ENCODE peak calls at places on chromosomes 5 and 9, in seven cellular contexts. V, N, D, X, R, U and J are unnamed samples.

GRCh38 chr9:100322954-100323536 is 29.7 kb downstream of the TEX10 start:
- DNase-seq in N (no peak), U (peak; percentile 31), R (no peak), V (peak; percentile 71), X (no peak), D (peak; percentile 18), J (peak; percentile 43)

GRCh38 chr9:81827616-81828296 is 100.5 kb upstream of the SPATA31D4 start:
- DNase-seq in U (no peak), V (no peak), X (no peak), N (no peak), D (no peak), R (no peak), J (no peak)

GRCh38 chr9:100129772-100130171 is 30.7 kb downstream of the INVS start:
- DNase-seq in V (no peak), X (no peak), N (no peak), U (no peak), R (no peak), D (no peak), J (no peak)

GRCh38 chr5:57445715-57446037 is 36.9 kb downstream of the ACTBL2 start:
- DNase-seq in R (no peak), U (no peak), V (no peak), X (no peak), N (no peak), D (no peak), J (no peak)

GRCh38 chr5:90645024-90645610 is 86.5 kb downstream of the ADGRV1 start:
- DNase-seq in X (no peak), D (no peak), R (no peak), N (no peak), U (no peak), V (peak; percentile 2), J (no peak)

GRCh38 chr9:17294822-17295624 is 160.2 kb downstream of the CNTLN start:
- DNase-seq in N (no peak), U (no peak), V (no peak), X (no peak), R (peak; percentile 35), D (no peak), J (no peak)

GRCh38 chr9:93089024-93089423 is 7.0 kb upstream of the CARD19 start:
- DNase-seq in U (peak; percentile 1), R (no peak), N (no peak), V (no peak), D (no peak), X (no peak), J (no peak)

GRCh38 chr5:79025054-79025465 is 40.0 kb upstream of the ARSB start:
- DNase-seq in N (peak; percentile 6), D (peak; percentile 41), X (peak; percentile 86), U (peak; percentile 73), R (peak; percentile 62), V (peak; percentile 64), J (peak; percentile 49)

GRCh38 chr9:69229367-69229766 is 55.3 kb downstream of the TJP2 start:
- DNase-seq in D (no peak), X (no peak), N (no peak), U (no peak), V (no peak), R (no peak), J (no peak)

GRCh38 chr5:31066655-31067328 is 126.7 kb upstream of the CDH6 start:
- DNase-seq in X (no peak), V (no peak), U (no peak), N (no peak), R (no peak), D (no peak), J (no peak)

GRCh38 chr5:90221947-90222346 is 187.6 kb downstream of the CETN3 start:
- DNase-seq in X (no peak), D (no peak), N (no peak), U (no peak), R (no peak), V (no peak), J (no peak)

GRCh38 chr5:148443998-148444397 is 60.2 kb downstream of the FBXO38 start:
- DNase-seq in U (peak; percentile 53), D (peak; percentile 42), R (no peak), X (no peak), N (peak; percentile 7), V (peak; percentile 64), J (peak; percentile 58)

GRCh38 chr5:17448877-17449276 is 49.2 kb upstream of the TAF11L2 start:
- DNase-seq in D (no peak), N (no peak), X (no peak), R (no peak), V (no peak), U (no peak), J (no peak)

GRCh38 chr5:56012281-56012963 is 17.7 kb upstream of the IL6ST start:
- DNase-seq in V (no peak), U (peak; percentile 29), D (no peak), N (no peak), R (no peak), X (peak; percentile 63), J (peak; percentile 74)

GRCh38 chr5:60507687-60508086 is 192.3 kb downstream of the DEPDC1B start:
- DNase-seq in R (no peak), D (no peak), N (no peak), X (no peak), V (no peak), U (no peak), J (no peak)

GRCh38 chr9:87564111-87564510 is 66.4 kb downstream of the DAPK1 start:
- DNase-seq in D (no peak), N (no peak), U (no peak), V (no peak), X (no peak), R (no peak), J (no peak)

DNA sequence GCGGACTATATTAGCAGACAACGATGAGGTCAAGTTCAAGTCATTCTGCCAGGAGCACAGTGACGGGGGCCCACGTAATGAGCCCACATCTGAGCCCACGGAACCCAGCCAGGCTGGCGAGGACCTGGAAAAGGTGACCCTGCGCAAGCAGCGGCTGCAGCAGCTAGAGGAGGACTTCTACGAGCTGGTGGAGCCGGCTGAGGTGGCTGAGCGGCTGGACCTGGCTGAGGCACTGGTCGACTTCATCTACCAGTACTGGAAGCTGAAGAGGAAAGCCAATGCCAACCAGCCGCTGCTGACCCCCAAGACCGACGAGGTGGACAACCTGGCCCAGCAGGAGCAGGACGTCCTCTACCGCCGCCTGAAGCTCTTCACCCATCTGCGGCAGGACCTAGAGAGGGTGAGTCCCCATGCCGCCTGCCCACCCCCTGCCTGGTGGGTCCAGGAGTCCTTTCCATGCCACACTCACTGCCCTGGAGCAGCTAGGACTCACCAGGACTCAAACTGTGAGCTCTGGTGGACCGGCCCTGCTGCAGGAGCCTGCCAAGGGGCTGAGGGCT is 40.8 kb downstream of the JADE2 start:
- DNase-seq in V (no peak), D (no peak), R (no peak), U (no peak), X (no peak), N (no peak), J (no peak)
- TF ChIP-seq CTCF in V (no peak), D (no peak), R (no peak), U (no peak), X (no peak), N (no peak), J (no peak)

DNA sequence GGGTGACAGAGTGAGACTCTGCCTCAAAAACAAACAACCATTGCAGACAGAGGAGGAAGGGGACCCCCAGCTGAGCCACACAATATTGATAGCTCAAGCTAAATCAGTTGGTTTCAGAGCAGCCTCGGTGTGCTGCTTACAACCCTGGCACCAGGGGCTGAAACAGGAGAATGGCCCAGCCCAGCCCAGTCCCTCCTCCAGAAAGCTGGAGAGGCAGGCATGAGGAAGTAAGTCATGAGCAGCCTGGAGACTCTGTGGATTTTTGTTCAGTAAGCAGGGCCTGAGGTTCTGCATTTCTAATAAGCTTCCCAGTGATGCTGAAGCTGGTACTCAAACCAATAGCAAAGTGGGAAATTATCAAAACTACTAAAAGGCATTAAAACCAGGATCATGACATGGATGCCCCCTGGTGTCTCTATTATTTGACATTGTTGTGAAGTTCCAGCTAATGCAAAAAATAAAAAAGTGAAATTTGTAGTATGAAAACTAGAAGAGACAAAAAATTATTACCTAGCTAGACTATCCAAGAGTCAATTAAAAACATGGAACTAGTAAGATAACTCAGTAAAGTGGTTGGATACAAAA is 14.2 kb downstream of the PRRT1B start:
- DNase-seq in R (no peak), N (no peak), D (no peak), V (no peak), X (no peak), U (no peak), J (no peak)
- TF ChIP-seq CTCF in R (no peak), N (no peak), D (no peak), V (no peak), X (no peak), U (peak; percentile 15), J (peak; percentile 24)

GRCh38 chr5:1080414-1080813 is 31.4 kb downstream of the SLC12A7 start:
- DNase-seq in V (no peak), X (no peak), U (no peak), D (no peak), N (no peak), R (no peak), J (no peak)
- TF ChIP-seq CTCF in V (no peak), X (no peak), U (no peak), D (no peak), N (no peak), R (no peak), J (no peak)

GRCh38 chr5:141150215-141150992 is 547 bp downstream of the PCDHB6 start:
- DNase-seq in D (no peak), U (no peak), V (no peak), X (no peak), N (no peak), R (no peak), J (no peak)

GRCh38 chr5:141150993-141151325 is 1.1 kb downstream of the PCDHB6 start:
- DNase-seq in V (no peak), N (no peak), D (no peak), U (no peak), R (no peak), X (no peak), J (no peak)

GRCh38 chr5:141149812-141150211 is at the start of gene PCDHB6:
- DNase-seq in X (no peak), D (peak; percentile 45), R (no peak), N (no peak), V (no peak), U (no peak), J (peak; percentile 41)

GRCh38 chr5:141155540-141156374 is 5.9 kb downstream of the PCDHB6 start:
- DNase-seq in V (no peak), N (no peak), R (no peak), X (no peak), D (peak; percentile 23), U (no peak), J (no peak)
- TF ChIP-seq CTCF in V (no peak), N (no peak), R (no peak), X (no peak), D (peak; percentile 18), U (no peak), J (peak; percentile 65)